ENCODE peak calls at places on chromosome 14, in nine cellular contexts. H, S, R, X, M, N, I, E and Q are unnamed samples.
A peak's percentile ranks its signal among the peaks of the same experiment; 100 is the strongest.

GRCh38 chr14:55116246-55117030 is 12.6 kb upstream of the LGALS3 start:
- DNase-seq in R (no peak), I (no peak), N (no peak), H (no peak), X (no peak), M (no peak), S (no peak), E (no peak), Q (no peak)

GRCh38 chr14:28152453-28153044 is 614.0 kb upstream of the FOXG1 start:
- DNase-seq in H (no peak), N (no peak), S (no peak), X (no peak), M (no peak), E (no peak), I (no peak), R (no peak), Q (no peak)

GRCh38 chr14:81727243-81727642 is 193.6 kb upstream of the SEL1L start:
- DNase-seq in I (no peak), R (no peak), M (no peak), X (no peak), N (no peak), H (no peak), E (no peak), S (no peak), Q (no peak)

GRCh38 chr14:74959596-74960180 is 4.3 kb upstream of the PGF start:
- DNase-seq in N (no peak), H (no peak), X (peak; percentile 66), R (no peak), I (no peak), E (peak; percentile 74), M (no peak), S (no peak), Q (no peak)

GRCh38 chr14:34053666-34054065 is 102.8 kb upstream of the EGLN3 start:
- DNase-seq in R (peak; percentile 81), S (no peak), M (peak; percentile 73), E (no peak), I (no peak), H (peak; percentile 66), N (no peak), X (no peak), Q (no peak)

GRCh38 chr14:51534623-51535022 is 117.1 kb upstream of the FRMD6 start:
- DNase-seq in S (no peak), H (peak; percentile 21), M (peak; percentile 16), X (peak; percentile 53), E (no peak), I (no peak), R (no peak), N (no peak), Q (no peak)

GRCh38 chr14:104753528-104754212 is 723 bp downstream of the SIVA1 start:
- DNase-seq in N (no peak), E (no peak), S (peak; percentile 87), M (no peak), R (no peak), X (no peak), I (no peak), H (no peak), Q (peak; percentile 9)

GRCh38 chr14:89841855-89842254 is 112.7 kb downstream of the EFCAB11 start:
- DNase-seq in R (no peak), I (no peak), H (no peak), X (no peak), M (no peak), N (no peak), S (no peak), E (no peak), Q (no peak)

GRCh38 chr14:36130186-36130585 is 46.3 kb downstream of the PTCSC3 start:
- DNase-seq in S (no peak), M (no peak), I (no peak), X (no peak), N (no peak), H (no peak), E (no peak), R (no peak), Q (no peak)
- H3K27ac ChIP-seq in S (no peak overlapping the region), M (no peak overlapping the region), I (no peak overlapping the region), X (no peak overlapping the region), N (no peak overlapping the region), H (no peak overlapping the region), E (no peak overlapping the region), R (no peak overlapping the region), Q (no peak overlapping the region)

DNA sequence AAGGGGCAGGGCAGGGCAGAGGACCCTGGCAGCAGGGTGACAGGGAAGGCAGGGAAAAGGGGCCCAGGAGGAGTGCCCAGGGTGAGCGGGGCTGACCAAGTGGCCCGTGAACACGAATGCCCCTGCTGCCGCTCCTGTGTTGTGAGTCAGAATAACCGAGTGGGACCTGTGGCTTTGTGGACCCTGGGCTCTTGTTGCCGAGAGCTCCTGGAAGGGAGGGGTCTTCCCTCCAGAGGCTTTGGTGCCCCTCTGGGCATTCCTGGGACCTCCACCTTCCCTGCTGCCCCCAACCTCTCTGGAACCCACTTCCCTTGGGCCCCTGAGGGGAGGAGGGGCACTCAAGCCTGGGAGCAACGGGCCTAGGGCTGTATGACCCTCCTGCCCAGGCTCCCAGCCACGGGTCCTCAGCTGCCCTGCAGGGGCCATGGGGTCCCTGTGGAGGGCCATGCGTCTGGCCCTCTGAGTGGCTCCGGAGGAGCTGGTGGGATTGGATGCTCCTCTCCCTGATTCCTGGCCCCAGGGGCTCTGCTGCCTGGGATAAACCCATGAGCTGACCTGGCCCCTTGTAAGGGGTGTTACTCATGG is 319.4 kb downstream of the TMEM121 start:
- DNase-seq in H (no peak), R (no peak), M (no peak), X (no peak), I (peak; percentile 46), E (no peak), N (no peak), S (no peak), Q (no peak)
- TF ChIP-seq CTCF in H (no peak), R (no peak), M (no peak), X (no peak), I (no peak), E (no peak), N (no peak), S (no peak), Q (no peak)

DNA sequence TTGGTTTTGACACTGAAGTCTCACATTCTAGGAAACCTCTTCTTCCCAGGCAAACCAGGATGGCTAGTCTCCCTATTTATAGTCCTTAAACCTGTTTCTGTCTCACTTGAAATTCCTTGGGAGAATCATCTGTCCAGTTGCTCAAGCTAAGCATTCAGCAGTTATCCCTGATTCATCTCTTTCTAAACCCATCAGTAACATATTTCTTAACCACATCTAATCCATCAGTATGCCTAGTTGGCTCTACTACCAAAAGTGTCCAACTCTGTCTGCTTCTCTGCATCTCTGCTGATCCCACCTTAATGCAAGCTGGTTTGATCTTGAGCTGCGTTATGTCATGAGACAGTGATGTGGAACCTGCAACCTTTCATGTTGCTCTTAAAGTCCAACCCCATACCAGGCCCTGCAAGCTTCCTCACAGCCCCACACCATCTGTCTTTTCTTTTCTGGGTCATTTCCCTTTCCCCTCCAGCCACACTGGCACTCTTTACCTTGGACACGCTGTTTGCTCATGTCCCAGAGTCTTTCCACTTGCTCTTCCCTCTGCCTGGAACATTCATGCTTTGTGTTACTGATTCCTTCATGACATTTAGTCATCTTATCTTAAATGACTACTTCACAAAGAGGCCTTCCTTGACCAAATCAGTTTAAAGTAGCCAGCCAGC is 380.8 kb upstream of the RGS6 start:
- DNase-seq in H (no peak), X (peak; percentile 38), M (no peak), N (no peak), R (no peak), I (no peak), S (no peak), E (no peak), Q (no peak)
- H3K27ac ChIP-seq in H (no peak overlapping the region), X (no peak overlapping the region), M (no peak overlapping the region), N (no peak overlapping the region), R (no peak overlapping the region), I (no peak overlapping the region), S (no peak overlapping the region), E (no peak overlapping the region), Q (no peak overlapping the region)

GRCh38 chr14:22176930-22177329 is 412.1 kb downstream of the DAD1 start:
- DNase-seq in R (no peak), X (no peak), I (no peak), E (no peak), N (no peak), H (no peak), S (no peak), M (no peak), Q (no peak)

GRCh38 chr14:22177870-22178269 is 411.2 kb downstream of the DAD1 start:
- DNase-seq in S (no peak), M (no peak), R (no peak), I (no peak), X (no peak), H (no peak), E (no peak), N (no peak), Q (no peak)

GRCh38 chr14:22179190-22179589 is 409.8 kb downstream of the DAD1 start:
- DNase-seq in N (no peak), M (no peak), H (no peak), I (no peak), R (no peak), E (no peak), S (no peak), X (no peak), Q (no peak)

GRCh38 chr14:22178330-22178981 is 410.6 kb downstream of the DAD1 start:
- DNase-seq in E (no peak), N (no peak), S (no peak), H (no peak), R (no peak), I (no peak), X (no peak), M (peak; percentile 11), Q (no peak)

GRCh38 chr14:22180045-22180444 is 409.0 kb downstream of the DAD1 start:
- DNase-seq in M (no peak), R (no peak), S (no peak), N (no peak), H (no peak), I (no peak), E (no peak), X (no peak), Q (no peak)
- TF ChIP-seq CTCF in M (no peak), R (no peak), S (no peak), N (no peak), H (no peak), I (no peak), E (no peak), X (no peak), Q (no peak)

DNA sequence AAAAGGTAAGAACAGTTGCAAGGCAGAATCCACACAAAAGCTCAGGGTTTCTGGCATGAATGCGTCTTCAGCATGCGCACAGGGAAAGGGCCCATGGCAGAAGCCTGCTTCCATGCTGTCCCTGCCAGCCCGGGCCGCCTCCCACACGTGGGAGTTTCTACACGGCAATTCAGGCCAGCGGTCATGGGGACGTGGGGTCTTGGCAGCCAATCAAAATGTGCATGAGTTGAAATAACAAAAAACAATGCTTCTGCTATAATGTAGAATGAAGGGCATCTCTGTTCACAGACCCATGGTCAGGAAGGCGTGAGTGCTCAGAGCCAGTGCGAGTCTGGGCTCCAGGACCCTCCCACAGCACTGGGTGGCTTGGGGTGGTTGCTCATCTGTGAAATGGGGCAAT is 28.6 kb downstream of the AMN start:
- DNase-seq in H (peak; percentile 58), M (no peak), E (no peak), I (no peak), N (no peak), S (no peak), X (no peak), R (peak; percentile 36), Q (no peak)
- H3K27ac ChIP-seq in H (no peak overlapping the region), M (no peak overlapping the region), E (peak overlapping the region; percentile 11), I (no peak overlapping the region), N (no peak overlapping the region), S (no peak overlapping the region), X (no peak overlapping the region), R (no peak overlapping the region), Q (no peak overlapping the region)